ENCODE peak calls at places on chromosomes 16 and 17, in five cellular contexts. S is K562, K is A549, X is IMR-90, I is GM12878. Y is an unnamed sample.

GRCh38 chr17:61076649-61077048 is 323.0 kb upstream of the TBX2 start:
- DNase-seq in X (peak; percentile 32), I (no peak), S (no peak), K (no peak), Y (peak; percentile 55)

GRCh38 chr17:64984776-64985521 is 65.7 kb upstream of the LRRC37A3 start:
- DNase-seq in S (no peak), I (no peak), X (peak; percentile 23), K (no peak), Y (no peak)

GRCh38 chr17:1484586-1485310 is 7.7 kb downstream of the MYO1C start:
- DNase-seq in S (peak; percentile 71), K (peak; percentile 57), X (no peak), I (peak; percentile 43), Y (peak; percentile 74)

GRCh38 chr16:73949574-73950348 is 346.9 kb upstream of the PSMD7 start:
- DNase-seq in I (no peak), X (peak; percentile 83), S (no peak), K (no peak), Y (no peak)

GRCh38 chr16:23124315-23124714 is 24.9 kb downstream of the USP31 start:
- DNase-seq in X (peak; percentile 83), K (peak; percentile 52), I (no peak), S (no peak), Y (no peak)

GRCh38 chr17:4329838-4330237 is 36.6 kb downstream of the UBE2G1 start:
- DNase-seq in K (peak; percentile 90), I (no peak), S (no peak), X (peak; percentile 99), Y (no peak)

GRCh38 chr16:48619547-48619946 is 9.6 kb upstream of the N4BP1 start:
- DNase-seq in K (no peak), X (no peak), I (no peak), S (no peak), Y (no peak)

GRCh38 chr17:50946223-50946890 is 80.2 kb upstream of the TOB1 start:
- DNase-seq in S (no peak), X (no peak), K (no peak), I (no peak), Y (no peak)

GRCh38 chr17:17236295-17237025 is 508 bp downstream of the FLCN start:
- DNase-seq in I (no peak), S (peak; percentile 68), K (peak; percentile 44), X (peak; percentile 31), Y (no peak)

GRCh38 chr17:82238562-82239201 is 9.8 kb downstream of the SLC16A3 start:
- DNase-seq in I (no peak), K (no peak), X (peak; percentile 66), S (peak; percentile 72), Y (no peak)

GRCh38 chr16:71540-72341 is 690 bp downstream of the RHBDF1 start:
- DNase-seq in X (peak; percentile 76), S (peak; percentile 64), I (no peak), K (peak; percentile 87), Y (peak; percentile 76)

GRCh38 chr17:61240851-61241468 is 158.7 kb upstream of the TBX2 start:
- DNase-seq in S (no peak), K (no peak), I (no peak), X (no peak), Y (no peak)

GRCh38 chr17:40310882-40311391 is 2.0 kb downstream of the RARA start:
- DNase-seq in I (no peak), X (no peak), S (no peak), K (no peak), Y (peak; percentile 83)

GRCh38 chr16:11100239-11100750 is 155.7 kb downstream of the SOCS1 start:
- DNase-seq in I (peak; percentile 74), K (no peak), X (peak; percentile 100), S (peak; percentile 76), Y (no peak)

GRCh38 chr16:72937360-72937759 is 110.6 kb downstream of the ZFHX3 start:
- DNase-seq in S (no peak), K (peak; percentile 19), I (no peak), X (no peak), Y (no peak)

GRCh38 chr16:85600905-85601639 is 12.1 kb upstream of the GSE1 start:
- DNase-seq in X (no peak), S (no peak), I (no peak), K (no peak), Y (no peak)

GRCh38 chr17:82031303-82031884 is at the start of gene RAC3:
- DNase-seq in S (peak; percentile 51), X (peak; percentile 11), I (no peak), K (no peak), Y (peak; percentile 93)

GRCh38 chr16:86294535-86294934 is 215.8 kb upstream of the FOXF1 start:
- DNase-seq in K (no peak), I (no peak), X (peak; percentile 98), S (no peak), Y (no peak)

GRCh38 chr17:1179635-1180433 is at the start of gene ABR:
- DNase-seq in S (peak; percentile 76), I (no peak), K (peak; percentile 54), X (peak; percentile 26), Y (peak; percentile 91)

GRCh38 chr17:77958716-77959215 is 263 bp downstream of the TNRC6C start:
- DNase-seq in I (no peak), S (no peak), K (peak; percentile 33), X (no peak), Y (no peak)

GRCh38 chr17:68455756-68456528 is 1.4 kb downstream of the WIPI1 start:
- DNase-seq in X (peak; percentile 89), S (no peak), K (no peak), I (no peak), Y (peak; percentile 34)

GRCh38 chr16:25481636-25482035 is 210.1 kb upstream of the HS3ST4 start:
- DNase-seq in X (no peak), K (no peak), I (no peak), S (no peak), Y (no peak)

GRCh38 chr16:13436641-13437423 is 483.1 kb upstream of the ERCC4 start:
- DNase-seq in S (no peak), X (no peak), I (peak; percentile 86), K (no peak), Y (no peak)

GRCh38 chr16:57089406-57089805 is 3.0 kb upstream of the CPNE2 start:
- DNase-seq in S (no peak), I (no peak), X (no peak), K (no peak), Y (no peak)

GRCh38 chr17:67585077-67585602 is 132.6 kb upstream of the NOL11 start:
- DNase-seq in S (no peak), K (no peak), X (peak; percentile 40), I (no peak), Y (no peak)

GRCh38 chr17:65259281-65259680 is 122.1 kb downstream of the RGS9 start:
- DNase-seq in I (no peak), K (no peak), X (no peak), S (no peak), Y (no peak)

DNA sequence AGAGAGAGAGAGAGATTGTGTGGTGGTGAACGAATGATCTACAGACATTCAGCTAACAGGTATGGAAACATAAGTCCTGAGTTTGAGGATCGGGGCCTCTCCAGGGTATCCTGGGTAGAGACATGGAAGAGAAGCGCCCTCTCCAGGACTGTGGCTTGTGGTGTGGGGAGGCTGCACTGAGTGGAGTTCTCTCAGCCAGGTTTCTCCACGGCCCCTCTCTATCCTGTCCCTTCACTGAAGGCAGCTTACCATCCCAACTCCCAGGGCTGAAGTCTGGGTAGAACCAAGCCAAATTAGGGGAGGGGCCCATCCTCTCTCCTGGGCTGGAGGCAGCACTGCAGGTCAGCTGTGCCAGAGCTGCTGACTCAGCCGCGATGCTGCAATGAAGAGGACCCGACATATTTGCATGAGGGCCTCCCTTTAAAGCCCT is 6.2 kb downstream of the C1QL1 start:
- DNase-seq in S (peak; percentile 31), X (no peak), I (no peak), K (no peak), Y (no peak)
- TF ChIP-seq RCOR1 in S (no peak), X (no peak), I (no peak), K (no peak), Y (no peak)

GRCh38 chr17:36124879-36125824 is 21.5 kb downstream of the CCL4 start:
- DNase-seq in K (no peak), S (no peak), I (no peak), X (no peak), Y (no peak)
- TF ChIP-seq RCOR1 in K (no peak), S (no peak), I (no peak), X (no peak), Y (no peak)

GRCh38 chr17:76271669-76272540 is 6.8 kb downstream of the UBALD2 start:
- DNase-seq in S (peak; percentile 34), K (no peak), I (peak; percentile 91), X (no peak), Y (peak; percentile 58)
- TF ChIP-seq RCOR1 in S (no peak), K (no peak), I (no peak), X (no peak), Y (no peak)

DNA sequence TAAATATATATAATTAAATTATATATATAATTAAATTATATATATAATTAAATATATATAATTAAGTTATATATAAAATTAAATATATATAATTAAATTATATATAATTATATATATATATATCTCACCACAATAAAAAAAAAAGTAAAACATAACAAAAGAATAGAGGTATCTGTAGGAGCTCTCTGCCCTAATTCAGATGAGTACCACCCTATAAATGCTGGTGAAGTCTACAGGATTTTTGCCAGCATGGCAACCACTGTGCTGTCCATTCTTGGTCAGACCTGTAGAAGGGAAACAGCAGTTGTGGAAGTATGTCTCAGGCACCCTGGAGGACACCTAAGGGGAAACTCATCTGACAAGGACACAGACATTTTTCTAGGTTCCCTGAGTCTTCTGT is 259.7 kb downstream of the PRKCA start:
- DNase-seq in S (no peak), X (no peak), I (no peak), K (no peak), Y (no peak)
- TF ChIP-seq RCOR1 in S (no peak), X (no peak), I (no peak), K (no peak), Y (no peak)

DNA sequence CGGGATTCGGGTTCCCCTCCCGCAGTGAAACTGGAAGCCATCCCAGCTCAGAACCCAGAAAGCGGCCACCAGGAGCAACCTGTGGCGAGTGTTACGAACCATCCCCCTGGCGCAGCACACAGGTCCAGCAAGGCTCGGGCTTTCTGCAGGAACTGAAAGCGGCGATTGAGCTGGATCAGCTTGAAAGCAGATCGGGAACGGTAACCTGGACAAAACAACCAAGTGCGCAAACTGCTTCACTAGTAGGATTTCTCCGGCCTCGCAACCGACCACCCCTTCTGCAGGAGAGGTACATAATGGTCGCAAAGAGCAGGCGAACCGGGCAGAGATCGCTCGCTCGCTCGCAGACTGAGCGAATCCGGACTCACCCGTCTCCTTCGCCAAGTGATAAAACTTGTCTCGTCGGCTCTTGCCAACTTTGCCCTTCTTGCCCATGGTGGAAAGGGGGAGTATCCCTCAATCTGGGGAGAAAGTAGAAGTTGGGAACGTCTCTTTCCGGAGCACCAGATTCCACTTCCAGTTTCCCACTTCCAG is 696 bp upstream of the PSMC5 start:
- DNase-seq in I (no peak), S (no peak), K (no peak), X (peak; percentile 41), Y (peak; percentile 55)
- TF ChIP-seq RCOR1 in I (no peak), S (no peak), K (no peak), X (no peak), Y (peak; percentile 6)

GRCh38 chr17:63698381-63698885 is 1.5 kb downstream of the LIMD2 start:
- DNase-seq in X (no peak), K (no peak), I (no peak), S (no peak), Y (no peak)

GRCh38 chr17:63698886-63699637 is 863 bp downstream of the LIMD2 start:
- DNase-seq in K (no peak), S (no peak), X (peak; percentile 29), I (peak; percentile 59), Y (no peak)

GRCh38 chr17:63696381-63696961 is 3.5 kb downstream of the LIMD2 start:
- DNase-seq in I (no peak), K (peak; percentile 65), X (no peak), S (peak; percentile 54), Y (peak; percentile 80)

GRCh38 chr17:63695889-63696288 is 4.0 kb downstream of the LIMD2 start:
- DNase-seq in S (no peak), I (no peak), X (no peak), K (no peak), Y (no peak)

GRCh38 chr17:63697341-63698286 is 2.3 kb downstream of the LIMD2 start:
- DNase-seq in I (peak; percentile 82), X (no peak), S (peak; percentile 48), K (peak; percentile 78), Y (peak; percentile 71)
- TF ChIP-seq RCOR1 in I (no peak), X (no peak), S (no peak), K (no peak), Y (no peak)

Y was measured in SK-N-SH.